ENCODE peak calls at places on chromosomes 7 and 10, in four cellular contexts. U is HepG2, X is GM12878, M is K562. H is an unnamed sample. For H3K79me2, the result is how much of the 10 kb centered on the place peaks cover.

GRCh38 chr7:28002638-28003037 is 178.0 kb downstream of the JAZF1 start:
- DNase-seq in U (no peak), X (no peak), M (peak), H (peak)

GRCh38 chr7:40545739-40546138 is 410.9 kb downstream of the SUGCT start:
- DNase-seq in U (no peak), X (no peak), M (no peak), H (no peak)

GRCh38 chr10:132106431-132106830 is 40.7 kb downstream of the JAKMIP3 start:
- DNase-seq in U (no peak), X (no peak), M (no peak), H (no peak)

GRCh38 chr7:641269-641671 is 85.2 kb upstream of the DNAAF5 start:
- DNase-seq in U (no peak), X (no peak), M (no peak), H (no peak)

GRCh38 chr7:91941450-91941849 is 788 bp downstream of the AKAP9 start:
- DNase-seq in U (peak), X (no peak), M (no peak), H (peak)

GRCh38 chr7:157554393-157555238 is 217.8 kb downstream of the DNAJB6 start:
- DNase-seq in U (no peak), X (no peak), M (no peak), H (no peak)

GRCh38 chr10:98694014-98694413 is 247.3 kb upstream of the HPS1 start:
- DNase-seq in U (no peak), X (no peak), M (no peak), H (no peak)

GRCh38 chr7:87092568-87093091 is 33.2 kb upstream of the ELAPOR2 start:
- DNase-seq in U (no peak), X (no peak), M (no peak), H (no peak)

GRCh38 chr10:49761789-49762565 is at the start of gene OGDHL:
- DNase-seq in U (peak), X (no peak), M (peak), H (peak)

GRCh38 chr7:105304040-105304895 is 84.5 kb downstream of the SRPK2 start:
- DNase-seq in U (peak), X (peak), M (no peak), H (no peak)

GRCh38 chr7:55469271-55469681 is 103.0 kb downstream of the VOPP1 start:
- DNase-seq in U (no peak), X (no peak), M (no peak), H (no peak)

GRCh38 chr7:155375337-155376277 is 77.9 kb downstream of the INSIG1 start:
- DNase-seq in U (no peak), X (no peak), M (no peak), H (no peak)

GRCh38 chr10:131946321-131946751 is 35.4 kb downstream of the BNIP3 start:
- DNase-seq in U (no peak), X (no peak), M (no peak), H (peak)

GRCh38 chr7:66110861-66111260 is 3.8 kb upstream of the CRCP start:
- DNase-seq in U (peak), X (no peak), M (no peak), H (no peak)

GRCh38 chr7:85529831-85530230 is 343.0 kb upstream of the SEMA3D start:
- DNase-seq in U (no peak), X (no peak), M (no peak), H (peak)

GRCh38 chr7:130290745-130291144 is 2.2 kb upstream of the CPA4 start:
- DNase-seq in U (no peak), X (no peak), M (no peak), H (no peak)

GRCh38 chr7:106371629-106372028 is 86.8 kb upstream of the NAMPT start:
- DNase-seq in U (no peak), X (no peak), M (no peak), H (no peak)

GRCh38 chr10:44419790-44420549 is 35.1 kb upstream of the CXCL12 start:
- DNase-seq in U (no peak), X (no peak), M (no peak), H (no peak)

DNA sequence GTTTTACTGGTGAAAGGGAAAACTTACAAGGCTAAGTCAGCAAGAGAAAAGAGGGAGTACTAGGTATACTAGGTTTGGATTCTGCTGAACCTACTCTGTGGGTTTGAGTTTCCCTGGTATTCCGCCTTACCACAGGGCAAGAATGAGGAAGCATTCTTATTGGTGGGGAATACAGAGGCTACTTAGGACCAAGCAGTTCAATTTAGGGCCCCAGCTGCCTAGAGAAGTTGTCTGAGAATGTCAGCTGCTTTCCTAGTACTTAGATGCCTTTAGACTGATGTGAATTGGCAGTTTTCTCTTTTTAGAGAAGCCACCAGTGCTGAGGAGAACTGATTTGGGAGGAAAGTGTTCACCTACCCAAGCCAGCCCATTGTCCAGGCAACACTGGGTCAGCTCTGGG is 409.0 kb upstream of the LRGUK start:
- DNase-seq in U (no peak), X (no peak), M (no peak), H (no peak)
- H3K79me2 ChIP-seq in U (under half), X (under half), M (under half), H (under half)

DNA sequence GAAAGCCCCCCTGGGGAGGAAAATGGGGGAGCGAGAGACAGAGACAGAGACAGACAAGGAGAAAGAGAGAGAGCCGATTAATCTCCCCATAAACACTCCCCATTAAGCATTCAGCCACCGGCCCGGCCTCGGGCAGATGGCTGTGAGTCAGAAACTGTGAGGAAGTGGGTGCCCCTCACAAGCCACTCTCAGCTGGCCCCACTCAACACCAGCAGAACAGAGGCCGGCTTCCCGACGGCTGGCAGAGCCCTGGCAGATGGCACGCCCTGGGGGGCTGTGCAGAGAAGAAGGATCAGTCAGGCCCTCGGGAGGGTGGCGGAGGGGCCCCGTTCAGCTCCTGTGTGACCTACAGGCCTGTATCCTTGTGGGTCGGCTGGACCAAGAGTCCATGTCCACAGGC is 41.2 kb downstream of the CAMK2B start:
- DNase-seq in U (no peak), X (no peak), M (no peak), H (no peak)
- TF ChIP-seq MYC in U (no peak), X (no peak), M (no peak), H (no peak)

GRCh38 chr10:96225119-96225518 is 46.2 kb downstream of the BLNK start:
- DNase-seq in U (no peak), X (no peak), M (no peak), H (no peak)

GRCh38 chr10:96228408-96229019 is 42.9 kb downstream of the BLNK start:
- DNase-seq in U (peak), X (no peak), M (no peak), H (no peak)

GRCh38 chr10:96230527-96230926 is 40.8 kb downstream of the BLNK start:
- DNase-seq in U (no peak), X (peak), M (no peak), H (no peak)

GRCh38 chr10:96229568-96230030 is 41.8 kb downstream of the BLNK start:
- DNase-seq in U (peak), X (peak), M (peak), H (peak)

DNA sequence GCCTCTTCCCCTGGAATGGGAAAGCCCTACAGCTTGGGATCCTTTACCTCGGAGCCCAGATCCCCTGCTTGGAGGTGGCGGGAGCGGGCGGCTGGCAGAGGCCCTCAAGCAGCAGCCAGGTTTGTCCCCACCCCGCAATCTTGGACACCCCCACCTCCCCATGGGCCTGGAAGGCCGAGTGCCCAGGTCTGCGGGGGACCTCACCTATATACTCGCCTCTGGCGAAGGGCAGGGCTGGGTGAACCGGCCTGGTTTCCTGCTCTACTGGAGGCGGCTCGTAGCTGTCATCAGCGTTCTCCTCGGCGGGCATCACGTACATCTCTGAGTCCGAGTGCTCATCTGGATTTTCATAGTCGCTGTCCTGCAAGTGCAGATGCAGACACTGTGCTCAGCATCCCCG is 44.2 kb downstream of the BLNK start:
- DNase-seq in U (no peak), X (no peak), M (no peak), H (no peak)
- H3K79me2 ChIP-seq in U (under half), X (under half), M (under half), H (under half)

GRCh38 chr10:23419201-23419600 is 19.7 kb upstream of the OTUD1 start:
- DNase-seq in U (no peak), X (no peak), M (no peak), H (no peak)
- TF ChIP-seq MYC in U (no peak), X (no peak), M (no peak), H (no peak)

H was measured in endothelial cell of umbilical vein.